ENCODE peak calls at places on chromosome 5, in ten cellular contexts. V, X, I, A, C, S, F, W, B and M are unnamed samples.

GRCh38 chr5:154740483-154740882 is 14.7 kb upstream of the LARP1 start:
- ATAC-seq in A (no peak), B (no peak), I (peak; percentile 65), V (peak; percentile 90), C (peak; percentile 96), S (peak; percentile 56), F (no peak), X (peak; percentile 94), W (no peak), M (peak; percentile 88)

GRCh38 chr5:123717139-123717538 is 205.2 kb downstream of the CSNK1G3 start:
- ATAC-seq in B (no peak), A (no peak), X (peak; percentile 73), W (no peak), S (no peak), I (no peak), C (no peak), F (no peak), V (no peak), M (no peak)

GRCh38 chr5:38639377-38640011 is 83.0 kb upstream of the LIFR start:
- ATAC-seq in B (no peak), V (no peak), I (no peak), S (peak; percentile 83), F (peak; percentile 25), X (peak; percentile 16), A (no peak), C (peak; percentile 85), W (no peak), M (no peak)

GRCh38 chr5:96716007-96716406 is 53.8 kb downstream of the CAST start:
- ATAC-seq in S (no peak), A (no peak), B (no peak), V (no peak), C (no peak), F (no peak), X (no peak), W (no peak), I (no peak), M (no peak)

GRCh38 chr5:5665225-5666075 is 243.0 kb downstream of the ICE1 start:
- ATAC-seq in A (peak; percentile 91), W (no peak), F (no peak), B (no peak), I (no peak), S (no peak), X (no peak), C (no peak), V (peak; percentile 31), M (no peak)

GRCh38 chr5:60835554-60835953 is 8.5 kb downstream of the ELOVL7 start:
- ATAC-seq in X (no peak), W (no peak), S (no peak), B (no peak), I (no peak), F (no peak), A (no peak), V (no peak), C (no peak), M (no peak)

GRCh38 chr5:34891981-34892380 is 23.3 kb downstream of the RAD1 start:
- ATAC-seq in C (no peak), I (no peak), B (no peak), F (no peak), A (no peak), W (no peak), S (no peak), X (no peak), V (no peak), M (no peak)

GRCh38 chr5:120447706-120448239 is 16.3 kb upstream of the PRR16 start:
- ATAC-seq in W (no peak), I (no peak), V (no peak), B (no peak), X (no peak), S (no peak), C (no peak), A (peak; percentile 62), F (no peak), M (no peak)

GRCh38 chr5:160315968-160316367 is 3.6 kb upstream of the CCNJL start:
- ATAC-seq in W (peak; percentile 85), A (peak; percentile 79), C (peak; percentile 47), S (peak; percentile 53), V (no peak), X (peak; percentile 19), B (no peak), I (peak; percentile 74), F (no peak), M (no peak)

GRCh38 chr5:136350339-136350738 is 15.0 kb downstream of the TRPC7 start:
- ATAC-seq in I (no peak), C (no peak), W (no peak), S (no peak), F (no peak), A (no peak), B (no peak), V (no peak), X (no peak), M (no peak)

GRCh38 chr5:142847898-142848790 is 78.0 kb downstream of the ARHGAP26 start:
- ATAC-seq in B (no peak), A (no peak), X (peak; percentile 73), F (no peak), S (no peak), I (peak; percentile 43), V (no peak), C (no peak), W (no peak), M (no peak)

GRCh38 chr5:1748845-1749244 is 50.8 kb downstream of the MRPL36 start:
- ATAC-seq in W (no peak), C (no peak), I (no peak), B (no peak), A (no peak), F (no peak), X (no peak), V (no peak), S (no peak), M (no peak)

GRCh38 chr5:173907686-173908371 is 19.7 kb downstream of the CPEB4 start:
- ATAC-seq in W (peak; percentile 30), I (no peak), V (peak; percentile 54), B (peak; percentile 38), A (no peak), F (peak; percentile 26), S (no peak), C (peak; percentile 39), X (no peak), M (no peak)

GRCh38 chr5:150349681-150350275 is 7.7 kb upstream of the TCOF1 start:
- ATAC-seq in W (no peak), F (no peak), S (no peak), I (no peak), V (no peak), C (no peak), A (no peak), B (no peak), X (no peak), M (no peak)

GRCh38 chr5:1479581-1480188 is 34.4 kb upstream of the SLC6A3 start:
- ATAC-seq in B (peak; percentile 35), F (no peak), I (peak; percentile 27), C (peak; percentile 45), V (peak; percentile 8), S (peak; percentile 18), X (peak; percentile 55), W (peak; percentile 35), A (peak; percentile 57), M (peak; percentile 62)

GRCh38 chr5:172588380-172588779 is 52.7 kb upstream of the NEURL1B start:
- ATAC-seq in X (no peak), S (no peak), B (no peak), C (no peak), V (no peak), W (no peak), F (no peak), I (no peak), A (no peak), M (no peak)

GRCh38 chr5:29942089-29942488 is 1251.4 kb upstream of the CDH6 start:
- ATAC-seq in V (no peak), X (no peak), F (no peak), S (no peak), B (no peak), C (no peak), A (no peak), W (no peak), I (no peak), M (no peak)

GRCh38 chr5:115262405-115263247 is at the start of gene PGGT1B:
- ATAC-seq in B (peak; percentile 95), V (peak; percentile 98), A (peak; percentile 94), S (peak; percentile 91), W (peak; percentile 99), X (peak; percentile 93), I (peak; percentile 100), F (peak; percentile 94), C (peak; percentile 99), M (peak; percentile 84)
- TF ChIP-seq POLR2A in B (peak; percentile 90), V (no peak), A (peak; percentile 59), S (peak; percentile 73), W (peak; percentile 88), X (peak; percentile 78), I (peak; percentile 81), F (no peak), C (peak; percentile 53), M (no peak)

GRCh38 chr5:141366016-141366896 is 2.3 kb downstream of the PCDHGA5 start:
- ATAC-seq in S (no peak), B (no peak), V (no peak), A (no peak), X (no peak), F (no peak), C (no peak), W (no peak), I (no peak), M (no peak)
- H3K9me3 ChIP-seq in S (peaks cover 71% of the 10 kb centered on the region), B (peaks cover 13% of the 10 kb centered on the region), V (peaks cover 95% of the 10 kb centered on the region), A (peaks cover 5% of the 10 kb centered on the region), X (peaks cover 51% of the 10 kb centered on the region), F (peaks cover 64% of the 10 kb centered on the region), C (peaks cover 3% of the 10 kb centered on the region), W (peaks cover 47% of the 10 kb centered on the region), I (peaks cover 53% of the 10 kb centered on the region), M (peaks cover 5% of the 10 kb centered on the region)

GRCh38 chr5:112860929-112861637 is at the start of gene SRP19:
- ATAC-seq in S (peak; percentile 98), A (peak; percentile 95), X (peak; percentile 92), C (peak; percentile 97), W (peak; percentile 98), F (peak; percentile 96), V (peak; percentile 96), I (peak; percentile 96), B (peak; percentile 96), M (peak; percentile 99)
- TF ChIP-seq POLR2A in S (peak; percentile 79), A (peak; percentile 82), X (peak; percentile 85), C (peak; percentile 69), W (peak; percentile 45), F (peak; percentile 15), V (no peak), I (peak; percentile 68), B (peak; percentile 77), M (peak; percentile 54)

DNA sequence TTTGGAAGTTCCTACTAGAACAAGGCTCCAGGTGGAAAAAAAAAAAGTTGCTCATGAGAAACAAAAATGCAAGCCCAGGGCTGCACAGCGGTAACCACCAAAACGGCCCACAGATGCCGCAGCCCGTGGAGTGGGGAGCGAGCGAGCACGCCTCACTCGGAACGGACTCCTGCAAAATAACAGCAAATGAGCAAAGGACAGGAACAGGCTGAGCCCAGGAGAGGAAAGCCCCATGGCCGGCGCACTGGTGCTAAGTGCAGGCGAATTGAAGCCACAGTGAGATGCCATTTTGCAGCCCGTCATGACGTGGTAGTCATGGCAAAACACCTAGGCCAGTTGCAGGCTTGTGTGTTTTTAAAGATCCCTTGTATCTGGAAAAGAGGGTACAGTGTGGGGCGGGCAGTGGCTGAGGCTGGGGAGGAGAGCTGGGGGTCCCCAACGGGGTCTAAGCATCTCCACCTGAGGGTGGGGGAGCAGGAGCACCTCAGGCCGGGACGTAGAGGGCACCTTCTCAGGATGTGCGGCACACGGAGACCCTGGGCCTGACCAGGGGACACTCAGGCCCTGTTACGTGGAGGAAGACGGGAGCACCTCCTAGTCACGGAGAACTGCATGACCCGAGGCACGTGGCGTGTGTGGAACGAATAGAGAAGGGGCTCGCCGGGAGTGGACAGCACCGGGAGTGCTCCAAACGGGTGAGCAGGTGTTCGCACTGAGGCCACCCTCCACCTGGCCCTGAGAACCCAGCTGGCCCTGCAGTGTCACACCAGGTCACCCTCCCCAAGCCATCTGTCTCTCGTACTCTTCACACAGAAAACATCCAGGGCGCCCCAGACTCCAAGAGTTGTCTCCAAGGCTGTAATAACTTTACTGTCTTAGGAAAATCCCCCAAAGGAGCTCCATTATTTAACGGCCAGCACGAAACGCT is 10.7 kb downstream of the GRM6 start:
- ATAC-seq in V (no peak), X (no peak), A (no peak), C (no peak), B (no peak), S (no peak), I (no peak), W (no peak), F (no peak), M (no peak)
- H3K9me3 ChIP-seq in V (peaks cover 96% of the 10 kb centered on the region), X (peaks cover 66% of the 10 kb centered on the region), A (peaks cover 4% of the 10 kb centered on the region), C (peaks cover 3% of the 10 kb centered on the region), B (no peaks in the 10 kb centered on the region), S (peaks cover 78% of the 10 kb centered on the region), I (peaks cover 65% of the 10 kb centered on the region), W (peaks cover 24% of the 10 kb centered on the region), F (peaks cover 23% of the 10 kb centered on the region), M (no peaks in the 10 kb centered on the region)